ENCODE peak calls at places on chromosomes 11 and 22, in six cellular contexts. R, P, Q, G, Y and V are unnamed samples.
A peak's percentile ranks its signal among the peaks of the same experiment; 100 is the strongest.

GRCh38 chr11:118923721-118924587 is 1.8 kb downstream of the BCL9L start:
- DNase-seq in R (peak; percentile 52), P (no peak), Q (no peak), G (no peak), Y (no peak), V (no peak)

GRCh38 chr11:74487875-74488274 is 5.6 kb downstream of the LIPT2 start:
- DNase-seq in R (no peak), P (no peak), Q (no peak), G (no peak), Y (no peak), V (no peak)

GRCh38 chr11:44775366-44776356 is 48.9 kb downstream of the TSPAN18 start:
- DNase-seq in R (peak; percentile 73), P (peak; percentile 87), Q (peak; percentile 28), G (peak; percentile 47), Y (no peak), V (no peak)

GRCh38 chr11:119210035-119210434 is 3.9 kb downstream of the CBL start:
- DNase-seq in R (no peak), P (no peak), Q (no peak), G (no peak), Y (no peak), V (no peak)

GRCh38 chr11:123560001-123560400 is 94.4 kb downstream of the SCN3B start:
- DNase-seq in R (no peak), P (no peak), Q (peak; percentile 88), G (peak; percentile 93), Y (peak; percentile 41), V (no peak)

GRCh38 chr11:72239296-72239848 is 4.6 kb downstream of the PHOX2A start:
- DNase-seq in R (no peak), P (no peak), Q (peak; percentile 38), G (peak; percentile 55), Y (no peak), V (no peak)

GRCh38 chr11:63613517-63614135 is 607 bp downstream of the PLAAT3 start:
- DNase-seq in R (peak; percentile 73), P (peak; percentile 32), Q (no peak), G (no peak), Y (no peak), V (no peak)

GRCh38 chr11:30333405-30333804 is 10.5 kb downstream of the ARL14EP start:
- DNase-seq in R (no peak), P (peak; percentile 18), Q (no peak), G (no peak), Y (no peak), V (no peak)

GRCh38 chr11:35539256-35539655 is 13.8 kb upstream of the PAMR1 start:
- DNase-seq in R (no peak), P (no peak), Q (no peak), G (peak; percentile 56), Y (no peak), V (no peak)

GRCh38 chr11:26806209-26806608 is 84.3 kb upstream of the SLC5A12 start:
- DNase-seq in R (no peak), P (no peak), Q (peak; percentile 22), G (peak; percentile 82), Y (no peak), V (no peak)

GRCh38 chr11:67412495-67413179 is 2.8 kb upstream of the CARNS1 start:
- DNase-seq in R (no peak), P (no peak), Q (no peak), G (no peak), Y (no peak), V (no peak)

GRCh38 chr11:60927600-60927999 is 3.3 kb downstream of the TMEM132A start:
- DNase-seq in R (no peak), P (no peak), Q (no peak), G (no peak), Y (no peak), V (no peak)

GRCh38 chr11:66885469-66886316 is 28.8 kb downstream of the LRFN4 start:
- DNase-seq in R (no peak), P (peak; percentile 73), Q (no peak), G (no peak), Y (no peak), V (no peak)

GRCh38 chr11:11621881-11622706 is at the start of gene GALNT18:
- DNase-seq in R (peak; percentile 50), P (peak; percentile 100), Q (peak; percentile 90), G (peak; percentile 89), Y (peak; percentile 80), V (peak; percentile 71)

GRCh38 chr11:11622772-11623531 is 1.1 kb upstream of the GALNT18 start:
- DNase-seq in R (no peak), P (no peak), Q (no peak), G (no peak), Y (no peak), V (no peak)

GRCh38 chr11:11620966-11621880 is 582 bp downstream of the GALNT18 start:
- DNase-seq in R (no peak), P (peak; percentile 10), Q (peak; percentile 44), G (peak; percentile 5), Y (no peak), V (no peak)

GRCh38 chr11:11620251-11620965 is 1.4 kb downstream of the GALNT18 start:
- DNase-seq in R (no peak), P (no peak), Q (peak; percentile 12), G (no peak), Y (no peak), V (no peak)

DNA sequence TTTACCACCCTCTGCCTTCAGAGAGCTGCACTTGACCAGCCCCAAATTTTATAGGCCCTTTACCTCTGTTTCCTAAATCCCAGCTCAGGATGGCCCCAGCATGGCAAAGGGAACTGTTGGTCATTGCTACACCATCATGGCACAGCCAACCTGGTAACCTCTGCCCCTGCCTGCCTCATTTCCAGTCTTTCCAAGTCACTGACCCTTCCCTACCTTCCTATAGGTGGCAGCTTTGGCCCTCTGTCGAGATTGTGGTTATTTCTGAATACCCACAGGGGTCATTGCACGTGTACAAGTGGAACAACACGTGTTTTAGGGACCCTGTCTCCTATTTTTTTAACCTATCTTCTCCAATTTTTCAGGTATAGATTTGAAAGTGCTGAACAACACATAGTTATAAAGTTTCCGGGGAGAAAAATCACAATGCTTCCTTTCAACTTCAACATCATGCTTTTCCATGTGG is 2.8 kb downstream of the GALNT18 start:
- DNase-seq in R (no peak), P (no peak), Q (no peak), G (no peak), Y (no peak), V (no peak)
- TF ChIP-seq CTCF in R (no peak), P (peak; percentile 18), Q (no peak), G (no peak), Y (no peak), V (peak; percentile 8)

GRCh38 chr11:124799384-124800225 is 601 bp downstream of the MSANTD2 start:
- DNase-seq in R (peak; percentile 58), P (peak; percentile 53), Q (peak; percentile 18), G (peak; percentile 7), Y (no peak), V (no peak)
- TF ChIP-seq CTCF in R (no peak), P (no peak), Q (no peak), G (no peak), Y (no peak), V (no peak)

DNA sequence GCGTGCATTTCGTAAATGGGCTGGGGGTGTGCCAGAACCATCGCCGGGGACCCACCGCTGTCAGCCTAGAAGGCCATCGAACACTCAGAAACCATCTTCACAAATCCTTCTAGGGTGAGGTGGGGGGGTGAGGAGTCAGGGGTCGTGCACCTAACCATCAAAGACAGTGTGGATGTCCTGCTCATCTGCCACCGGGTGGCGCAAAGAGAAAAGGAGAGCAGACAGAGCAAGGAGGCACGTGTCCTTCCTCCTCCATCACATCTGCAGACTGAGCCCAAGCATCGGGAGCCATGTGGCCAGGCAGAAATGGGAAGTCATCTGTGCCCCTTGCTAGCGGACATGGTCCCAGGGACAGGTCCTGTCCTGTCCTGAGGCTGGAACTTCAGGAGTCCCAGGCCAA is 61.9 kb upstream of the NUP50 start:
- DNase-seq in R (no peak), P (peak; percentile 44), Q (peak; percentile 72), G (peak; percentile 80), Y (no peak), V (no peak)
- TF ChIP-seq CTCF in R (peak; percentile 24), P (peak; percentile 40), Q (peak; percentile 72), G (peak; percentile 88), Y (peak; percentile 78), V (peak; percentile 54)

GRCh38 chr11:130260735-130261134 is 54.0 kb downstream of the ZBTB44 start:
- DNase-seq in R (no peak), P (no peak), Q (no peak), G (no peak), Y (no peak), V (no peak)
- TF ChIP-seq CTCF in R (no peak), P (no peak), Q (no peak), G (no peak), Y (no peak), V (no peak)

DNA sequence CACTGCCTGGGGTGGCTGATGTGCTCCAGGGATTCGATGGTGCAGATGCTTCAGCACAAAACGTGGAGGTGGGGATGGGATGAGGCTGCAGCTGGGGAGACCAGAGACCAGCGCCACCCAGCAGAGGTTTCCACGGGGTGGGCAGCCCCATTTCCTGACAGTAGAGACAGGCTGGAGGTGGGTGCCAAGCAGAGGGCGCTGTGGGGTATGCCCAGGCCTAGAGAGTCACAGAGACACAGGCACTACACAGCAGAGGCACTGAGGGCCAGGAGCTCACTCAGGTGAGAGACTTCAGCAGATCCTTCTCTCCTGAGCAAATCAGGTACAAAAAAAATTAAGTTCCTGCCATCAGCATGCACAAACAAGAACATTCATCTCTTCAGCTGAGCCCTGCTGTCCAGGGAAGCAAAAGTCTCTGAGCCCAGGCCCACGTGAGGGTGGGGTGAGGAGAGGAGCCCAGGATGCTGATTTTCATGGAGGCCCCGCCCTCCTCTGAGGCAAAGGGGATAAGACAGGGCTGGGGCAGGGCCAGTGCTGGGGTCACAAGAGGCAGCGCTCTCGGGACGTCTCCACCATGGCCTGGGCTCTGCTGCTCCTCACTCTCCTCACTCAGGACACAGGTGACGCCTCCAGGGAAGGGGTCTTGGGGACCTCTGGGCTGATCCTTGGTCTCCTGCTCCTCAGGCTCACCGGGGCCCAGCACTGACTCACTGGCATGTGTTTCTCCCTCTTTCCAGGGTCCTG is 53.1 kb downstream of the GGTLC2 start:
- DNase-seq in R (no peak), P (no peak), Q (no peak), G (no peak), Y (no peak), V (no peak)
- TF ChIP-seq CTCF in R (no peak), P (no peak), Q (no peak), G (no peak), Y (no peak), V (no peak)

GRCh38 chr11:113387605-113388211 is at the start of gene ANKK1:
- DNase-seq in R (no peak), P (peak; percentile 25), Q (no peak), G (no peak), Y (no peak), V (no peak)
- TF ChIP-seq CTCF in R (no peak), P (peak; percentile 79), Q (no peak), G (no peak), Y (peak; percentile 9), V (no peak)

DNA sequence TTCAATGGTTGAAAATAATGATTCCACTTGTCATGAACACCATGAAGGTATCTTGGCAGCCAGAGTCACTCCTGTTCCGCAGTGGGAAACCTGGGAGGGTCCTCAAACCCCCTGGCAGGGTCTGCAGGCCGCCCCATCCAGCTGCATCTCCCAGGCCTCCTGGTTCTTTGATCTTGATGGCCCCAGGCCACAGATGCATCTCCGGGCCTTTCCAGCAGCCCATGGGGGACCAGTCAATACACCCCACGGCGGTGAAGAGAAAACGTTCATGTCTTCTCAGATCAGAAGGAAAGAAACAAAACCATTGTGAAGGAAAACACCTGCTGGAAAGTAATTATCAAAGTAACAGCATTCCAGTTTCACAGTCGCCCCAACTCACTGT is 1.8 kb upstream of the TTLL8 start:
- DNase-seq in R (no peak), P (no peak), Q (no peak), G (no peak), Y (no peak), V (no peak)
- TF ChIP-seq CTCF in R (no peak), P (no peak), Q (no peak), G (no peak), Y (no peak), V (no peak)